ENCODE peak calls at places on chromosomes 3 and 15, in ten cellular contexts. X is IMR-90; U is CD8-positive, alpha-beta T cell; W is foreskin fibroblast; Y is type B pancreatic cell; A is kidney epithelial cell; B is mammary epithelial cell; M is left ventricle myocardium inferior; L is A549; S is AG04449. D is an unnamed sample.

GRCh38 chr3:133991209-133991608 is 38.5 kb downstream of the SLCO2A1 start:
- DNase-seq in X (no peak), U (no peak), W (no peak), Y (no peak), A (no peak), B (peak), M (no peak), L (no peak), S (no peak), D (no peak)

GRCh38 chr3:69690-70089 is 126.9 kb upstream of the CHL1 start:
- DNase-seq in X (no peak), U (no peak), W (no peak), Y (no peak), A (no peak), B (no peak), M (no peak), L (no peak), S (no peak), D (no peak)

GRCh38 chr3:188826574-188826973 is 345.2 kb upstream of the TPRG1 start:
- DNase-seq in X (no peak), U (no peak), W (no peak), Y (no peak), A (no peak), B (no peak), M (no peak), L (no peak), S (no peak), D (no peak)

GRCh38 chr3:5463986-5464385 is 276.5 kb downstream of the EDEM1 start:
- DNase-seq in X (no peak), U (no peak), W (no peak), Y (no peak), A (no peak), B (no peak), M (no peak), L (no peak), S (no peak), D (no peak)

GRCh38 chr15:47184003-47184404 is 533.3 kb upstream of the SEMA6D start:
- DNase-seq in X (no peak), U (no peak), W (peak), Y (no peak), A (no peak), B (peak), M (no peak), L (no peak), S (no peak), D (no peak)

GRCh38 chr3:98801042-98801747 is 38.1 kb downstream of the ST3GAL6 start:
- DNase-seq in X (no peak), U (no peak), W (no peak), Y (no peak), A (no peak), B (no peak), M (no peak), L (no peak), S (no peak), D (no peak)

GRCh38 chr3:168053115-168053514 is 42.6 kb downstream of the GOLIM4 start:
- DNase-seq in X (no peak), U (no peak), W (no peak), Y (no peak), A (no peak), B (no peak), M (no peak), L (no peak), S (no peak), D (no peak)

GRCh38 chr3:127953636-127954035 is 38.6 kb downstream of the KBTBD12 start:
- DNase-seq in X (peak), U (no peak), W (peak), Y (no peak), A (no peak), B (no peak), M (no peak), L (no peak), S (no peak), D (no peak)

GRCh38 chr3:12436514-12437222 is 47.6 kb upstream of the TSEN2 start:
- DNase-seq in X (peak), U (no peak), W (peak), Y (no peak), A (no peak), B (no peak), M (no peak), L (no peak), S (no peak), D (peak)

GRCh38 chr15:38069506-38069905 is 135.1 kb downstream of the TMCO5A start:
- DNase-seq in X (peak), U (no peak), W (peak), Y (no peak), A (peak), B (peak), M (no peak), L (peak), S (no peak), D (peak)

GRCh38 chr3:155805204-155805801 is 775 bp downstream of the C3orf33 start:
- DNase-seq in X (no peak), U (peak), W (peak), Y (no peak), A (no peak), B (peak), M (no peak), L (peak), S (no peak), D (no peak)

GRCh38 chr15:101433396-101433795 is 56.1 kb downstream of the PCSK6 start:
- DNase-seq in X (no peak), U (no peak), W (no peak), Y (no peak), A (no peak), B (no peak), M (no peak), L (no peak), S (no peak), D (no peak)

GRCh38 chr3:13301295-13301987 is 118.7 kb downstream of the NUP210 start:
- DNase-seq in X (peak), U (no peak), W (peak), Y (no peak), A (peak), B (peak), M (no peak), L (peak), S (no peak), D (no peak)

GRCh38 chr3:58013973-58014649 is 5.9 kb downstream of the FLNB start:
- DNase-seq in X (peak), U (no peak), W (peak), Y (peak), A (no peak), B (no peak), M (peak), L (no peak), S (peak), D (peak)

GRCh38 chr3:193310914-193311723 is 67.4 kb downstream of the ATP13A5 start:
- DNase-seq in X (no peak), U (no peak), W (no peak), Y (no peak), A (no peak), B (no peak), M (no peak), L (no peak), S (no peak), D (no peak)

GRCh38 chr3:28012830-28013229 is 228.6 kb upstream of the CMC1 start:
- DNase-seq in X (no peak), U (no peak), W (peak), Y (no peak), A (no peak), B (no peak), M (no peak), L (no peak), S (no peak), D (no peak)

GRCh38 chr15:34726407-34727100 is 28.2 kb downstream of the GJD2 start:
- DNase-seq in X (peak), U (no peak), W (peak), Y (no peak), A (no peak), B (no peak), M (no peak), L (no peak), S (no peak), D (peak)

GRCh38 chr3:73637042-73637441 is 12.3 kb upstream of the PDZRN3 start:
- DNase-seq in X (peak), U (no peak), W (peak), Y (no peak), A (no peak), B (no peak), M (no peak), L (no peak), S (no peak), D (no peak)

GRCh38 chr3:58994746-58995330 is 55.0 kb downstream of the CFAP20DC start:
- DNase-seq in X (peak), U (no peak), W (peak), Y (no peak), A (peak), B (peak), M (no peak), L (peak), S (no peak), D (no peak)

GRCh38 chr3:11118181-11118682 is 36.1 kb upstream of the HRH1 start:
- DNase-seq in X (peak), U (no peak), W (peak), Y (no peak), A (no peak), B (peak), M (no peak), L (no peak), S (no peak), D (no peak)

GRCh38 chr15:81073796-81074195 is 60.3 kb upstream of the CFAP161 start:
- DNase-seq in X (no peak), U (no peak), W (no peak), Y (no peak), A (no peak), B (no peak), M (no peak), L (no peak), S (no peak), D (no peak)

GRCh38 chr15:59371458-59372351 is 966 bp downstream of the MYO1E start:
- DNase-seq in X (no peak), U (no peak), W (peak), Y (peak), A (no peak), B (peak), M (peak), L (peak), S (no peak), D (no peak)

GRCh38 chr15:51098331-51098619 is 3.6 kb upstream of the TNFAIP8L3 start:
- DNase-seq in X (no peak), U (no peak), W (no peak), Y (no peak), A (no peak), B (no peak), M (no peak), L (no peak), S (no peak), D (no peak)

GRCh38 chr3:98038241-98038640 is 3.1 kb upstream of the GABRR3 start:
- DNase-seq in X (no peak), U (no peak), W (peak), Y (no peak), A (no peak), B (no peak), M (no peak), L (no peak), S (no peak), D (no peak)

GRCh38 chr3:154678271-154678670 is 248.3 kb upstream of the GPR149 start:
- DNase-seq in X (no peak), U (no peak), W (no peak), Y (no peak), A (no peak), B (no peak), M (no peak), L (no peak), S (no peak), D (no peak)

GRCh38 chr15:39878401-39878775 is 41.7 kb downstream of the GPR176 start:
- DNase-seq in X (peak), U (no peak), W (peak), Y (no peak), A (no peak), B (no peak), M (no peak), L (no peak), S (no peak), D (no peak)

GRCh38 chr15:84992157-84992940 is 10.7 kb downstream of the PDE8A start:
- DNase-seq in X (peak), U (no peak), W (peak), Y (no peak), A (peak), B (peak), M (no peak), L (peak), S (no peak), D (peak)

GRCh38 chr3:188720636-188721035 is 451.1 kb upstream of the TPRG1 start:
- DNase-seq in X (peak), U (no peak), W (peak), Y (no peak), A (no peak), B (peak), M (no peak), L (peak), S (no peak), D (no peak)

GRCh38 chr3:36201546-36201945 is 178.8 kb upstream of the STAC start:
- DNase-seq in X (no peak), U (no peak), W (no peak), Y (no peak), A (no peak), B (no peak), M (no peak), L (no peak), S (no peak), D (no peak)

GRCh38 chr15:58420579-58421043 is 11.2 kb upstream of the LIPC start:
- DNase-seq in X (no peak), U (no peak), W (no peak), Y (no peak), A (no peak), B (no peak), M (no peak), L (no peak), S (no peak), D (no peak)

GRCh38 chr3:56919137-56919796 is 117.5 kb upstream of the ARHGEF3 start:
- DNase-seq in X (no peak), U (no peak), W (no peak), Y (no peak), A (no peak), B (no peak), M (no peak), L (no peak), S (no peak), D (no peak)

GRCh38 chr3:140553591-140553990 is 124.3 kb upstream of the TRIM42 start:
- DNase-seq in X (no peak), U (no peak), W (no peak), Y (no peak), A (no peak), B (no peak), M (no peak), L (no peak), S (no peak), D (no peak)

GRCh38 chr3:155957412-155957880 is 87.0 kb downstream of the GMPS start:
- DNase-seq in X (no peak), U (no peak), W (no peak), Y (no peak), A (no peak), B (no peak), M (no peak), L (no peak), S (no peak), D (no peak)

GRCh38 chr15:38263996-38264395 is 11.4 kb downstream of the SPRED1 start:
- DNase-seq in X (peak), U (no peak), W (peak), Y (no peak), A (no peak), B (no peak), M (no peak), L (no peak), S (peak), D (no peak)

GRCh38 chr3:29099296-29099695 is 181.6 kb upstream of the RBMS3 start:
- DNase-seq in X (peak), U (no peak), W (peak), Y (no peak), A (no peak), B (no peak), M (no peak), L (no peak), S (no peak), D (no peak)

GRCh38 chr15:42726114-42726513 is 10.8 kb downstream of the CDAN1 start:
- DNase-seq in X (no peak), U (no peak), W (no peak), Y (peak), A (no peak), B (no peak), M (no peak), L (no peak), S (no peak), D (no peak)

DNA sequence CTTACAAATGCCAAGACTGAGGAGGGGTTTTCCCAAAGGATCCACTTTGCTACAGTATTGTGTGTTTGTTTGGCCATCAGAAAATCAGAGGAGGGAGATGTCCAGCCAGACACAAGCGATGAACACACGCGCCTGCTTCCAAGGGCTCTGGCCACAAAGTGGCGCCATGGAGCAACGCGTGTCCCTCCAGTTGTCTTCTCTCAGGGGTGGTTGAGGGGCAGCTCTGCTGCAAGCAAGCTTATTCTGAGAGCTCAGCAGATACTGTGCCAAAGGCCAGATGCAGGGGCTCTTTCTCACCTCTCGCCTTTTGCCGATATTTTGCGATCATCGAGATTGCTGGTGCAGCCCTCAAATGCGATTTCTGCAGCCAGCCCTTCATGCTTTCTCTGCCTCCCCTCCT is 88.9 kb upstream of the OSBPL11 start:
- DNase-seq in X (peak), U (no peak), W (peak), Y (no peak), A (no peak), B (no peak), M (no peak), L (no peak), S (no peak), D (no peak)
- TF ChIP-seq CTCF in X (peak), U (no peak), W (peak), Y (peak), A (peak), B (peak), M (peak), L (no peak), S (no peak), D (peak)

GRCh38 chr3:150240891-150241290 is 167.2 kb upstream of the TSC22D2 start:
- DNase-seq in X (no peak), U (no peak), W (no peak), Y (no peak), A (no peak), B (no peak), M (no peak), L (no peak), S (no peak), D (no peak)
- TF ChIP-seq CTCF in X (no peak), U (no peak), W (no peak), Y (no peak), A (no peak), B (no peak), M (no peak), L (no peak), S (no peak), D (no peak)

GRCh38 chr3:172074578-172074977 is 35.2 kb downstream of the FNDC3B start:
- DNase-seq in X (no peak), U (no peak), W (no peak), Y (no peak), A (no peak), B (no peak), M (no peak), L (no peak), S (no peak), D (no peak)
- TF ChIP-seq CTCF in X (no peak), U (no peak), W (no peak), Y (no peak), A (no peak), B (no peak), M (no peak), L (no peak), S (no peak), D (no peak)

GRCh38 chr3:170622369-170623159 is 36.7 kb upstream of the SLC7A14 start:
- DNase-seq in X (peak), U (no peak), W (peak), Y (no peak), A (peak), B (no peak), M (peak), L (no peak), S (peak), D (peak)
- TF ChIP-seq CTCF in X (peak), U (no peak), W (no peak), Y (no peak), A (no peak), B (no peak), M (no peak), L (no peak), S (no peak), D (no peak)

D was measured in BJ.